ENCODE peak calls at places on chromosomes 11 and 22, in eight cellular contexts. G, B, H, N, J, F, C and E are unnamed samples. For H3K9me3, the result is how much of the 10 kb centered on the place peaks cover.

GRCh38 chr11:75233688-75234295 is 6.8 kb upstream of the TPBGL start:
- DNase-seq in F (no peak), N (no peak), B (peak), J (peak), H (no peak), C (peak), G (peak), E (no peak)

GRCh38 chr11:130737866-130738431 is 178.3 kb downstream of the SNX19 start:
- DNase-seq in C (no peak), F (peak), J (peak), G (peak), N (no peak), H (no peak), B (peak), E (no peak)

GRCh38 chr22:42208362-42208761 is 62.1 kb downstream of the TCF20 start:
- DNase-seq in H (no peak), G (no peak), J (no peak), C (no peak), F (no peak), B (no peak), N (no peak), E (no peak)

GRCh38 chr11:16448123-16448717 is 91.9 kb upstream of the SOX6 start:
- DNase-seq in H (no peak), J (peak), N (no peak), F (no peak), B (peak), G (peak), C (no peak), E (no peak)

GRCh38 chr11:35105319-35106063 is 33.5 kb upstream of the CD44 start:
- DNase-seq in H (peak), J (no peak), N (peak), G (peak), B (no peak), C (no peak), F (no peak), E (no peak)

GRCh38 chr11:36312593-36312990 is 16.5 kb downstream of the PRR5L start:
- DNase-seq in C (no peak), B (peak), N (no peak), H (no peak), F (no peak), G (peak), J (peak), E (no peak)

GRCh38 chr11:131924446-131925240 is 554.2 kb downstream of the NTM start:
- DNase-seq in J (peak), G (peak), F (no peak), B (peak), C (no peak), N (no peak), H (no peak), E (no peak)

GRCh38 chr11:77154381-77155081 is 26.5 kb downstream of the MYO7A start:
- DNase-seq in B (no peak), G (no peak), H (no peak), C (no peak), J (no peak), F (no peak), N (peak), E (no peak)

GRCh38 chr11:9091044-9091936 is at the start of gene SCUBE2:
- DNase-seq in F (no peak), G (no peak), H (no peak), J (peak), C (peak), B (no peak), N (no peak), E (no peak)

GRCh38 chr11:26243426-26243825 is 88.5 kb upstream of the ANO3 start:
- DNase-seq in F (no peak), N (no peak), C (no peak), J (no peak), H (no peak), B (peak), G (peak), E (no peak)

GRCh38 chr11:26805001-26805400 is 83.1 kb upstream of the SLC5A12 start:
- DNase-seq in J (no peak), N (no peak), G (no peak), H (no peak), F (no peak), C (no peak), B (no peak), E (no peak)

GRCh38 chr11:73320786-73321325 is 12.8 kb downstream of the ARHGEF17 start:
- DNase-seq in N (no peak), F (no peak), B (peak), J (peak), H (no peak), C (no peak), G (peak), E (no peak)

GRCh38 chr22:29702931-29703594 is 16.7 kb upstream of the CABP7 start:
- DNase-seq in N (no peak), C (peak), H (no peak), J (no peak), B (no peak), F (peak), G (no peak), E (no peak)

GRCh38 chr11:119417726-119418540 is 5.0 kb downstream of the THY1 start:
- DNase-seq in J (peak), B (peak), F (no peak), H (peak), G (peak), N (no peak), C (no peak), E (no peak)

GRCh38 chr11:36258730-36259360 is 30.4 kb downstream of the COMMD9 start:
- DNase-seq in B (peak), N (peak), C (peak), H (no peak), F (peak), G (peak), J (peak), E (no peak)

GRCh38 chr11:8624698-8625097 is 30.7 kb upstream of the STK33 start:
- DNase-seq in G (no peak), J (no peak), N (no peak), B (no peak), H (no peak), F (no peak), C (no peak), E (no peak)

GRCh38 chr11:119369035-119369925 is 12.2 kb downstream of the USP2 start:
- DNase-seq in J (no peak), N (no peak), G (no peak), F (no peak), B (no peak), C (no peak), H (no peak), E (no peak)

GRCh38 chr11:122246885-122247284 is 130.9 kb upstream of the BLID start:
- DNase-seq in F (no peak), N (no peak), G (peak), B (peak), J (no peak), C (no peak), H (no peak), E (no peak)

GRCh38 chr11:27770576-27770975 is 70.3 kb upstream of the BDNF start:
- DNase-seq in N (no peak), F (no peak), C (no peak), G (peak), H (no peak), B (no peak), J (no peak), E (no peak)

GRCh38 chr11:6480299-6480914 is 724 bp downstream of the ARFIP2 start:
- DNase-seq in B (no peak), J (peak), F (no peak), G (no peak), H (no peak), C (no peak), N (no peak), E (no peak)

GRCh38 chr11:65126624-65127274 is 4.6 kb downstream of the MRPL49 start:
- DNase-seq in J (no peak), H (no peak), B (no peak), N (no peak), C (no peak), F (no peak), G (no peak), E (no peak)

GRCh38 chr11:78365381-78365792 is 52.2 kb downstream of the GAB2 start:
- DNase-seq in J (peak), B (no peak), N (no peak), H (no peak), G (peak), C (peak), F (peak), E (no peak)

GRCh38 chr11:17939542-17939941 is 73.3 kb downstream of the SERGEF start:
- DNase-seq in G (no peak), F (no peak), J (no peak), B (no peak), C (no peak), N (no peak), H (no peak), E (no peak)

GRCh38 chr11:90668502-90668901 is 445.7 kb upstream of the CHORDC1 start:
- DNase-seq in C (no peak), H (no peak), J (no peak), B (no peak), F (no peak), N (no peak), G (no peak), E (no peak)

GRCh38 chr22:29617922-29618629 is 14.6 kb downstream of the NF2 start:
- DNase-seq in H (no peak), N (no peak), J (peak), G (peak), B (peak), C (no peak), F (no peak), E (no peak)

GRCh38 chr11:1844221-1845094 is 5.7 kb downstream of the TNNI2 start:
- DNase-seq in B (no peak), F (no peak), C (no peak), H (no peak), G (no peak), N (no peak), J (peak), E (peak)

GRCh38 chr11:43268161-43268560 is 43.6 kb upstream of the API5 start:
- DNase-seq in H (no peak), J (no peak), G (no peak), F (no peak), C (peak), B (no peak), N (no peak), E (no peak)

GRCh38 chr11:69840371-69841169 is 21.4 kb upstream of the FGF3 start:
- DNase-seq in F (no peak), N (no peak), G (no peak), B (no peak), C (peak), J (no peak), H (no peak), E (no peak)

GRCh38 chr11:129242855-129243254 is 50.7 kb upstream of the ARHGAP32 start:
- DNase-seq in G (no peak), F (no peak), C (no peak), H (no peak), N (no peak), J (no peak), B (no peak), E (no peak)

GRCh38 chr11:16097543-16097942 is 258.8 kb downstream of the SOX6 start:
- DNase-seq in F (no peak), J (no peak), H (no peak), N (no peak), C (peak), G (no peak), B (no peak), E (no peak)

GRCh38 chr11:75508051-75508561 is 17.6 kb downstream of the GDPD5 start:
- DNase-seq in F (no peak), N (no peak), C (no peak), G (no peak), H (no peak), J (no peak), B (no peak), E (peak)

GRCh38 chr11:61587541-61587941 is 6.7 kb upstream of the SYT7 start:
- DNase-seq in B (no peak), G (peak), F (peak), C (peak), J (peak), H (no peak), N (no peak), E (peak)

GRCh38 chr11:61589961-61590360 is 9.1 kb upstream of the SYT7 start:
- DNase-seq in N (no peak), J (no peak), G (no peak), F (no peak), B (no peak), C (no peak), H (no peak), E (no peak)

GRCh38 chr11:61585115-61585514 is 4.2 kb upstream of the SYT7 start:
- DNase-seq in B (no peak), H (no peak), N (no peak), J (no peak), F (no peak), C (no peak), G (no peak), E (no peak)

GRCh38 chr11:61587951-61588695 is 7.2 kb upstream of the SYT7 start:
- DNase-seq in C (peak), H (no peak), J (no peak), B (no peak), G (no peak), F (peak), N (no peak), E (peak)

DNA sequence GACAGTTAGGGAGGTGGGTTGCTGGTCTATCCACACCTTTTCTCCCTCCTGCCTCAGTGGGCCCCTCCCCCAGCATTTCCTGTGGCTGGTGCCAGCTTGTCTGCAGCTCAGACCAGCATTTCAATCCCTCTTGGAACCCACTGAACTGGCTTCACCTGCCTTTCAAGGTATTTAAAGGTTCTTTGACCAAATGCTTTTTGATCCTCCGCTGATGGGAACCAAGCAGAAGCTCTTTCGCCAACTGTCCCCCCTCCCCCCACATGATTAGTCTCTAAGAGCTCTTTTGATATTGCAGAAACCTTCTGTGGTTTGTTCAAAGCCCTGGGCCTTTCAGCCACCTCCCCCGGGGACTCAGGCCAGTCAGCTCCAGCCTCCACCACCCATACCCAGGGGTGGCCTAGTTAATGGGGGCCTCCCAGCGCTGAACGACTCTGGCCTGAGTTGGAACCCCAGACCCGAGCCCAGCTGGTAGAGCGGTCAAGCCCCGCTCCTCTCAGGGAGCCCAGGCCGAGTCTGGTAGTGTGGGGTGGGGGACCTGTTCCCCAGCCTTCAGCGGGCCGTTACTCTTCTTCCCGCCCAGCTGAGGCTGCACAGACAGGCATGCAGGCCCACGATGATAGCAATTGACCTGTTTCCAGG is 6.0 kb upstream of the SYT7 start:
- DNase-seq in J (no peak), B (no peak), N (no peak), F (no peak), G (no peak), C (peak), H (no peak), E (no peak)
- H3K27ac ChIP-seq in J (no peak), B (no peak), N (no peak), F (no peak), G (no peak), C (no peak), H (no peak), E (no peak)

GRCh38 chr22:33467067-33467466 is 408.9 kb upstream of the SYN3 start:
- DNase-seq in J (no peak), N (no peak), C (no peak), B (no peak), G (no peak), H (no peak), F (no peak), E (no peak)

GRCh38 chr22:33465554-33465953 is 407.4 kb upstream of the SYN3 start:
- DNase-seq in N (no peak), C (no peak), B (no peak), J (no peak), F (no peak), G (no peak), H (no peak), E (no peak)

GRCh38 chr22:33464698-33465097 is 406.5 kb upstream of the SYN3 start:
- DNase-seq in G (no peak), C (no peak), F (no peak), N (no peak), J (no peak), B (no peak), H (no peak), E (no peak)

GRCh38 chr22:33470456-33470855 is 412.3 kb upstream of the SYN3 start:
- DNase-seq in F (no peak), C (no peak), N (no peak), J (no peak), G (no peak), H (no peak), B (no peak), E (no peak)

DNA sequence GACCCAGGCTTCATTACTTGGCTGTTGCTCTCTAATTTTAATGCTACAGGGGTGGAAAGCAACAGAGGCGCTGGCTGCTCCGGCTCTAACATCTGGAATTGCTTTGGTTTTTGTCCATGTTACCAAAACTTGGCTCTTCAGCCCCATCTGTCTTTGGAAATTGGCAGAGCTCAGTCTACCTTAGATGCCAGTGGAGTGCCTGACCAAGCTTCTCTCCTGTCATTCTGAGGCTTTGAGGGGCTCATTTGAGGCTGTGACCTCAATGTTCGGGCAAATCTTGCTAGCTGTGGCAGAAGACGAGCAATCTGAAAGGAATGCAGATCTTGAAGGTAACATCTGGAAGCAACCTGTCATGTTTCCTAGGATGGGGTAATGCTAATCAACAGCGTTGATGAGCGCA is 409.5 kb upstream of the SYN3 start:
- DNase-seq in F (no peak), B (no peak), J (no peak), G (no peak), H (no peak), C (no peak), N (no peak), E (no peak)
- TF ChIP-seq CTCF in F (no peak), B (peak), J (peak), G (no peak), H (no peak), C (peak), N (no peak), E (no peak)

DNA sequence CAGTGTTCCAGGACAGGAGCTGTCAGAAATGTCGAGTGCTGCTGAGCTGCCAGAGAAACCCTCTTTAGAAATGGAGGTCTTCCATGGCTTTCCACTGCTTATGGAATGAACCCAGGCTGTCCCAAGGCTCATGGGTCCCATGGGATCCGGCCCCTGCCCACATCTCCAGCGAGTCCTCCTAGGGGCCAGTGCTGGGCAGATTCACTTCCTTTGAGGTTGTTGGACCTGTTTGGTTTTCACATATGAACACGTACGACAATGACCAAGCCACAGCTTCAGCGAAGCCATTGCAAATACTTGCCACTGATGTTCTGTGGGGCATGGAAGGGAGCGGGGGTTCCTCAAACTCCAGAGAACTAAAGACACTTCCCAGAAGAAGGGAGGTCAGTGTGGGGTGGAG is 483.3 kb downstream of the TBC1D22A start:
- DNase-seq in G (no peak), J (no peak), B (no peak), C (no peak), N (no peak), H (no peak), F (peak), E (no peak)
- H3K9me3 ChIP-seq in G (under half), J (under half), B (under half), C (under half), N (under half), H (under half), F (under half), E (under half)

GRCh38 chr22:50444663-50445062 is 30.2 kb downstream of the SBF1 start:
- DNase-seq in J (peak), N (no peak), B (peak), F (peak), C (no peak), H (no peak), G (peak), E (no peak)
- H3K27ac ChIP-seq in J (peak), N (no peak), B (no peak), F (peak), C (peak), H (no peak), G (peak), E (peak)

DNA sequence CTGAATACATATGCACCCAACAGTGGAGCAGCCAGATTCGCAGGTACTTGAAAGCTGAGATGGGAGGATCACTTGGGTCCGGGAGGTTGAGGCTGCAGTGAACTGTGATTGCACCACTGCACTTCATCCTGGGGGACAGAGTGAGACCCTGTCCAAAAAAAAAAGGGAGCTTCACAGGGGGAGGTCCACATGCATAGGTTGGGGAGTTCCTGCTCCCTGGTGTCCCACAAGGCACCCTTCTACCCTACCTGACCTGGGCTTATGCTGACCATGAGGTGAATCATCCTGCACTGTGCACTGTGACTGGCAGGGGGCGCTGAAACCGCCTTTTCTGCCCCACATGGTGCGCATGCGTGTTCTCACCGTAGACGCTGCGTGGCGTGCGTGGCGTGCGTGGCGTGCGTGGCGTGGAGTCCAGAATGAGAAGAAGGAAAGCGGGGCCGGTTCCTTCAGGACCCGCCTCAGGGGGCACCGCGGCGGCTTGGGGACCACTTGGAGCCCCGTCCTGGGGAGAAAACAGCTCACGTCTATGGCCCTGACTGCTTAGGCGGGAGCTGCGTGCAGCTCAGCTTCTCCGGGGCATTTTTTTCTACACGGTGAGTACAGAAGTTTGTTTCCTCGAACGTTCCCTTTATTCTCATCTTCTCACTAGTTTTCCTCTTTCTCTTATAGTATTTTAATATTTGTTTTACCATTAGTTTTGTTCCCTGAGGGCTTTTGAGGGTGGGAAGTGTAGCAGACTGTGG is 116.6 kb upstream of the GRK3 start:
- DNase-seq in H (peak), G (peak), J (peak), B (peak), N (peak), C (peak), F (peak), E (peak)
- TF ChIP-seq CTCF in H (peak), G (peak), J (peak), B (peak), N (peak), C (peak), F (peak), E (peak)